ENCODE peak calls at places on chromosome 20, in ten cellular contexts. B, H, P, Q, E, S, F, C, W and M are unnamed samples. For H3K27me3, the result is how much of the 10 kb centered on the place peaks cover.

GRCh38 chr20:8291873-8292272 is 159.8 kb downstream of the PLCB1 start:
- DNase-seq in B (no peak), H (peak), P (no peak), Q (no peak), E (no peak), S (no peak), F (no peak), C (no peak), W (no peak), M (no peak)

GRCh38 chr20:19047040-19047950 is 165.1 kb upstream of the SLC24A3 start:
- DNase-seq in B (no peak), H (no peak), P (no peak), Q (no peak), E (peak), S (peak), F (no peak), C (peak), W (no peak), M (peak)

GRCh38 chr20:2401527-2401926 is 20.8 kb downstream of the TGM6 start:
- DNase-seq in B (no peak), H (no peak), P (no peak), Q (no peak), E (no peak), S (no peak), F (no peak), C (no peak), W (no peak), M (no peak)

GRCh38 chr20:49399329-49399728 is 83.1 kb downstream of the KCNB1 start:
- DNase-seq in B (no peak), H (peak), P (no peak), Q (no peak), E (no peak), S (no peak), F (no peak), C (peak), W (no peak), M (peak)

GRCh38 chr20:57711311-57711712 is 1.5 kb upstream of the PMEPA1 start:
- DNase-seq in B (peak), H (no peak), P (no peak), Q (no peak), E (no peak), S (no peak), F (no peak), C (no peak), W (no peak), M (no peak)

GRCh38 chr20:8242066-8242465 is 110.0 kb downstream of the PLCB1 start:
- DNase-seq in B (no peak), H (no peak), P (no peak), Q (no peak), E (no peak), S (no peak), F (no peak), C (no peak), W (no peak), M (no peak)

GRCh38 chr20:45489083-45489531 is 19.6 kb downstream of the WFDC2 start:
- DNase-seq in B (no peak), H (peak), P (no peak), Q (no peak), E (no peak), S (peak), F (no peak), C (no peak), W (peak), M (no peak)

GRCh38 chr20:12715371-12715770 is 293.4 kb upstream of the SPTLC3 start:
- DNase-seq in B (no peak), H (no peak), P (no peak), Q (no peak), E (peak), S (peak), F (no peak), C (no peak), W (no peak), M (no peak)

GRCh38 chr20:19347943-19348456 is 135.6 kb downstream of the SLC24A3 start:
- DNase-seq in B (no peak), H (no peak), P (peak), Q (no peak), E (no peak), S (no peak), F (no peak), C (no peak), W (no peak), M (no peak)

GRCh38 chr20:48668451-48668946 is 159.3 kb downstream of the PREX1 start:
- DNase-seq in B (no peak), H (peak), P (no peak), Q (no peak), E (no peak), S (no peak), F (no peak), C (no peak), W (no peak), M (peak)

GRCh38 chr20:17674722-17675518 is 7.1 kb downstream of the RRBP1 start:
- DNase-seq in B (no peak), H (peak), P (peak), Q (no peak), E (no peak), S (no peak), F (no peak), C (no peak), W (no peak), M (no peak)

GRCh38 chr20:38970302-38970701 is 8.2 kb downstream of the DHX35 start:
- DNase-seq in B (no peak), H (peak), P (no peak), Q (no peak), E (no peak), S (peak), F (no peak), C (no peak), W (no peak), M (no peak)

GRCh38 chr20:3470208-3470626 is 601 bp upstream of the ATRN start:
- DNase-seq in B (no peak), H (no peak), P (no peak), Q (no peak), E (no peak), S (no peak), F (no peak), C (no peak), W (no peak), M (no peak)

GRCh38 chr20:1266167-1266973 is at the start of gene SNPH:
- DNase-seq in B (peak), H (peak), P (peak), Q (no peak), E (peak), S (peak), F (peak), C (peak), W (peak), M (peak)

GRCh38 chr20:1264727-1265126 is 1.4 kb upstream of the SNPH start:
- DNase-seq in B (no peak), H (no peak), P (no peak), Q (no peak), E (no peak), S (no peak), F (no peak), C (no peak), W (no peak), M (no peak)

GRCh38 chr20:1263853-1264252 is 2.2 kb upstream of the SNPH start:
- DNase-seq in B (no peak), H (peak), P (no peak), Q (no peak), E (no peak), S (no peak), F (no peak), C (no peak), W (no peak), M (no peak)

GRCh38 chr20:1265916-1266166 is 253 bp upstream of the SNPH start:
- DNase-seq in B (no peak), H (no peak), P (no peak), Q (no peak), E (no peak), S (no peak), F (no peak), C (no peak), W (no peak), M (no peak)

DNA sequence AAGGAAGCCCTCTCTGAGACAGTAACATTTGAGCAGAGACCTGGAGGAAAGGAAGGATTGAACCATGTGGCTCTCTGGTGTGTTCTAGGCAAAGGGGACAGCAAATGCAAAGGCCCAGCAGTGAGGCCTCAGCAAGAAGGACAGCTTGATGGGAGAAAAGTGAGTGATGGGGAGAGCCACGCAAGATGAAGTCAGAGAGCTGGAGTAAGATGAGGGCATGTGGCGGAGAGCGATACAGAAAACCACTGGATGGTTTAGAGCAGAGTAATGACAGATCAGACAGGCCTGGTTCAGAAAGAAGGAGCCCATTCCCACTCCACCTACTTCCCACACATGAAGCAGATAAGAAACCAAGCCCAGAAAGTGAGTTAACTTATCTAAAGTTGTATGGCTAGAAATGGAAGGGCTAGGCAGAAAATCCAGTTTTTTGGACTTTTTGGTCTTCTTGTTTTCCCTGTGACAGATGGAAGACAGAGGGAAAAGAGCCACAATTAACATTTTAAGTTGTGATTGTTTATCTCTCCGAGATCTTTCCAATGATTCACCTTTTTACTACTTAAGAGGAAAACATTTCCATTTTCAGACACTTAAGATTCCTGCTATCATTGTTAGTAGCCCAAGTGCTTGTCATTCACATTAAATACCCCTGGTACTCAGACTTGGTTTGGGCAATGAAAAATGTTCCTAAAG is 723 bp upstream of the SNPH start:
- DNase-seq in B (no peak), H (no peak), P (no peak), Q (no peak), E (no peak), S (no peak), F (no peak), C (no peak), W (no peak), M (no peak)
- H3K4me3 ChIP-seq in B (peak), H (peak), P (peak), Q (no peak), E (peak), S (peak), F (peak), C (no peak), W (peak), M (peak)

GRCh38 chr20:22106308-22106938 is 401.0 kb downstream of the PAX1 start:
- DNase-seq in B (peak), H (no peak), P (no peak), Q (no peak), E (no peak), S (no peak), F (no peak), C (no peak), W (no peak), M (no peak)
- TF ChIP-seq CTCF in B (peak), H (no peak), P (no peak), Q (no peak), E (peak), S (peak), F (no peak), C (peak), W (peak), M (no peak)

GRCh38 chr20:60598528-60598927 is 640.3 kb downstream of the CDH26 start:
- DNase-seq in B (no peak), H (no peak), P (no peak), Q (no peak), E (no peak), S (no peak), F (no peak), C (no peak), W (no peak), M (no peak)
- H3K27me3 ChIP-seq in B (under half), H (under half), P (under half), Q (under half), E (under half), S (under half), F (under half), C (under half), W (under half), M (under half)

DNA sequence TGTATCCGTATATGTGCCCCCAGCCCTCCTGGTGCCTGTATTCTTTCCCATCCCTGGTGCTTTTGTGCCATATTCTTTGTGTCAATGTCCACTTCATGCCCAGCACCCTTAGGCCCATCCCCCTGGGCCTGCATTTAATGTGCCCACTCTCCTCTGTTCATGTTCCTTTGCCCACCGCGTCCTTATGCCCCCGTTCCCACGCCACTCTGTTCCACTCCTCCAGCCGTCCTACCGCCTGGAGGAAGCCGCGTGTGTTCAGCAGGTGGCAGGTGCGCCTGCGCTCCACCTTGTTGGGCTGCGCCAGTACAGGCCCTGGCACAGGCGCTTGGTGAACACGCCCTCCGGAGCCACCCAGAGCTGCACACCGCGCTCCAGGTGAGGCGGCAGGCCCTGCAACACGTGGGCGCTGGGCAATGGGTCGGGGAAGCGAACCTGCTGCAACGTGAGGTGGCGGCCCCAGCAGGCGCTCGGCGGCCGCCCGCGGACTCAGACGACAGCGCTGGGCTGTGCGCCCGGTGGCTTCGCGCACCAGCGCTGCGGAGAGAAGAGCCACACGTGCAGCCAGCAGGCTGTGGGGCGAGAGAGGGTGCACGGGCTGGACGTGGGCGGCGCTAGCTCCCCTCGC is 4.0 kb upstream of the FOXS1 start:
- DNase-seq in B (no peak), H (no peak), P (no peak), Q (no peak), E (no peak), S (peak), F (no peak), C (peak), W (no peak), M (no peak)
- H3K4me3 ChIP-seq in B (no peak), H (no peak), P (no peak), Q (no peak), E (no peak), S (no peak), F (no peak), C (no peak), W (no peak), M (no peak)

DNA sequence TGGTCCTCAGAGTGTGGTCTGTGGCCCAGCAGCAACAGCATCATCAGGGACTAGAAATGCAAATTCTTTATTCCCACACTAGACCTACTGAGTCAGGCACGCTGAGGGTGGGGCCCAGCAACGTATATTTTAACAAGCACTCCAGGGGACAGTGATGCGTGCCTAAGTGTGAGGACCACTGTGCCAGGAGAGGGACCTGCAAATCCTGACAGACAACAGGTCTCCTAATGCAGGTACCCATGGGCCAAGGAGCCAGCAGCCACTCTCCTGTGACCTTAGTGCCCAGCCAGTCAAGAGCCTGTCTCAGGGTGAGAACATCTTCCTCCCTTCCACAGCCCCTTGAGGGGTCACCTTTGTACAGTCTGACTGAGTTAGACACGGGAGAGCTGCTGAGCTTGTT is 8.0 kb upstream of the MYLK2 start:
- DNase-seq in B (no peak), H (no peak), P (no peak), Q (no peak), E (no peak), S (no peak), F (no peak), C (no peak), W (no peak), M (no peak)
- TF ChIP-seq CTCF in B (no peak), H (no peak), P (no peak), Q (no peak), E (no peak), S (no peak), F (no peak), C (no peak), W (no peak), M (no peak)

DNA sequence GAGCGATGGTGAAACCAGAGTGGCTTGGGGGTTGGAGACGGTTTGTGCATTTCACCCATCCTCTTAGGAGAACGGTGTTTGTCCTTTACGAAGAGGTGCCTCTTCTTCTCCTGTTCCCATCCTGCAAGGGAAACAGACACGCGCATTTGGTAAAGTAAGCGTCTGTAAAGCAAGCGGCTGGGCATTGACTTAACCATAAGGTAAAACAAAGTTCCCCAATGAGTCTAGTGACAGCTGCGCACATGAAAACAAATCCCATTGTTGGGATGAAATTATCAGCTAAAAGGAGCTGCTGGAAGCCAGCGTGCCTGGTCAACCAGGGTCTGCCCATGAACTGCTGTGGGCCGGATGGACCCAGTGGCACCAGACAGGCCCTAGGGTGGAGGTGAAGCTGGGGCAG is 5.8 kb downstream of the BHLHE23 start:
- DNase-seq in B (no peak), H (no peak), P (no peak), Q (no peak), E (no peak), S (no peak), F (no peak), C (no peak), W (no peak), M (no peak)
- H3K27me3 ChIP-seq in B (half or more), H (half or more), P (half or more), Q (under half), E (half or more), S (under half), F (under half), C (under half), W (half or more), M (half or more)

DNA sequence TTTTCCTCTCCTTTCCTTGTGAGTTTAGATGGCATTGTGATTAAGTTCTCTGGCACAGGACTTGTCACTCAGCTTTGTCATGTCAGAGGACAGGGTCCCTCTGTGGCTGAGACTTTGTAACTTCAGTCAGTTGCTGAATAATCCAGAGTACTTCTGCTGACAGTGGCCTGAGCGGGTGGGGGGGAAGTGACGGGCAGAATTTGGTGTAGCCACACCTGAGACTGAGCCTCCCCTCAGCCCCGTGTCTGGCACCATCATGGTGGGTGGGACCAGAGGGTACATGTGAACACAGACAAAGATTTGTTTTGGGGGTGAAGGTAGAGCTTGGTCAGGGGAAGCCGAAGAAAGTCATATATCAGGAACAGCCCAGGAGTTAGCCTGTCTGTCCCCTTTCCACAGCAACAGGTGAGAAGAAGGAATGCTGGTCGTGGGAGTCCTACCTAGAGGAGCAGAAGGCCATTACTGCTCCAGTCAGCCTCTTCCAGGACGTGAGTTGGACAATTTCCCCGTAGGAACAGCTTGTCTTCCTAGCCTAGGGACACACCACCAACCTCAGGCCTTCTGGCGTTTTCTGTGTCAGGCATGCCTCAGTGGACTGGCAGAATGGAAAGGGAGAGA is 20.9 kb downstream of the L3MBTL1 start:
- DNase-seq in B (peak), H (no peak), P (no peak), Q (no peak), E (no peak), S (no peak), F (no peak), C (no peak), W (no peak), M (no peak)
- H3K4me3 ChIP-seq in B (no peak), H (no peak), P (no peak), Q (no peak), E (no peak), S (no peak), F (no peak), C (no peak), W (no peak), M (no peak)